ENCODE peak calls at places on chromosome 22, in four cellular contexts. W, I, T and S are unnamed samples.

GRCh38 chr22:31160328-31160978 is 471 bp downstream of the RNF185 start:
- DNase-seq in T (no peak), I (no peak), W (no peak), S (peak)

GRCh38 chr22:49973018-49973965 is 12.7 kb downstream of the PIM3 start:
- DNase-seq in I (no peak), W (peak), T (no peak), S (no peak)

GRCh38 chr22:50045211-50046018 is 12.7 kb downstream of the TTLL8 start:
- DNase-seq in W (no peak), I (no peak), T (no peak), S (no peak)

GRCh38 chr22:29206372-29207230 is 905 bp downstream of the EMID1 start:
- DNase-seq in W (no peak), I (no peak), T (no peak), S (no peak)

GRCh38 chr22:49157529-49158339 is 669.9 kb downstream of the BRD1 start:
- DNase-seq in W (no peak), I (no peak), T (no peak), S (no peak)

GRCh38 chr22:26050079-26050478 is 119.2 kb upstream of the SEZ6L start:
- DNase-seq in I (no peak), W (no peak), T (no peak), S (no peak)

GRCh38 chr22:40258463-40259046 is 80.8 kb downstream of the TNRC6B start:
- DNase-seq in W (no peak), T (no peak), I (no peak), S (no peak)

GRCh38 chr22:46050451-46050845 is 73.5 kb upstream of the WNT7B start:
- DNase-seq in T (peak), W (no peak), I (no peak), S (no peak)

GRCh38 chr22:24270556-24271405 is at the start of gene SPECC1L:
- DNase-seq in I (peak), W (peak), T (peak), S (peak)

GRCh38 chr22:24727218-24727851 is 47.2 kb downstream of the PIWIL3 start:
- DNase-seq in T (no peak), W (no peak), I (peak), S (peak)

GRCh38 chr22:44550666-44551491 is 52.8 kb upstream of the RTL6 start:
- DNase-seq in W (peak), T (no peak), I (peak), S (no peak)

GRCh38 chr22:27459955-27460354 is 341.6 kb downstream of the MN1 start:
- DNase-seq in I (no peak), W (no peak), T (no peak), S (no peak)

GRCh38 chr22:27461470-27461869 is 340.1 kb downstream of the MN1 start:
- DNase-seq in I (peak), W (no peak), T (no peak), S (no peak)

GRCh38 chr22:27462190-27462589 is 339.4 kb downstream of the MN1 start:
- DNase-seq in I (no peak), T (no peak), W (no peak), S (no peak)

GRCh38 chr22:27463121-27463520 is 338.4 kb downstream of the MN1 start:
- DNase-seq in T (no peak), I (no peak), W (no peak), S (no peak)

GRCh38 chr22:27460596-27461347 is 340.8 kb downstream of the MN1 start:
- DNase-seq in I (no peak), T (peak), W (no peak), S (peak)
- TF ChIP-seq POLR2A in I (no peak), T (no peak), W (no peak), S (no peak)

GRCh38 chr22:23222875-23223565 is 42.7 kb downstream of the BCR start:
- DNase-seq in T (no peak), W (no peak), I (no peak), S (no peak)
- TF ChIP-seq POLR2A in T (no peak), W (no peak), I (no peak), S (no peak)

DNA sequence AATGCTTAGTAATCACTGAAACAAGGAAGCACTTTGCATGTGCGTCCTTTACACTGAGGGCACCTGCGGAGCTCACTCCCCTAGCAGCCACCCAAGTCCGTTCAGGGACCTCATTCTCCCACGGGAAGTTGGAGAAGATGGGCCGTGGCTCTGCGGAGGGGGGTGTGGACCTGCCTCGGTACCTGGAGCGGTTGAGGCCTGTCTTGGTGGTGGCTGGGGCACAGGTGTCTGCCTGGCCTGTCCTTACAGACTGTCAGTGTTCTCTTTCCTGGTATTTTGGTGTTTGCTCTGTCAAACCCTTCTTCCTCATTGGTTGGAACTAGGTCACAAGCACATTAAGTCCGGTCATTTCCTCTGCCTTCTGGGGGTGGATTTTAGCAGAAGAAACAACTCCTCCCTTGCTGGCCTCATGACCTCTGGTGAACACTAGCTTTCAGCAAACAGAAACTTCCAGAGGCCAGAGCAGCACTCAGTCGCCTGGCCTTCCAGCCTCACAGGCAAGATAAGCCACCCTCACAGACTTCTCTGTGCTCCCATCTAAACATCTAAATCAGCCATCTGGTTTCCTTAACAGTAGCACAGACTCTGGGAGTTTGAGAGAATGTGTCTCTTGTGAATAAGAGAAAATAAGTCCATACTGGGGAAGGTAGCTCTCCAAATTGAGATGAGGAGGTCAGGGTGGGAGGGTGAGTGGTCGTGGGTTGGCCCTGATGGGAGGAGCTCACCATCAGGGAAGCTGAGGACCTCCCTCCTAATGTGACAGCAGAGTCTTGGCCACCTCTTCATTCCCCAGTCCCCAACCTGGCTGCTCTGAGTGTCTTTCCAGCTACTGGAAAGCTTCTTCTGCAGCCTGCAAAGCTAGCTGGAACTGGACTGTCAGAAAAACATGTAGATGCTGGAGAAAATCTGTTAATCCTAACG is 8.6 kb downstream of the SNAP29 start:
- DNase-seq in T (peak), W (peak), I (no peak), S (peak)
- TF ChIP-seq POLR2A in T (peak), W (no peak), I (no peak), S (no peak)

GRCh38 chr22:19855504-19856409 is 1.1 kb upstream of the GNB1L start:
- DNase-seq in I (no peak), T (no peak), W (peak), S (no peak)
- TF ChIP-seq POLR2A in I (no peak), T (no peak), W (peak), S (no peak)

DNA sequence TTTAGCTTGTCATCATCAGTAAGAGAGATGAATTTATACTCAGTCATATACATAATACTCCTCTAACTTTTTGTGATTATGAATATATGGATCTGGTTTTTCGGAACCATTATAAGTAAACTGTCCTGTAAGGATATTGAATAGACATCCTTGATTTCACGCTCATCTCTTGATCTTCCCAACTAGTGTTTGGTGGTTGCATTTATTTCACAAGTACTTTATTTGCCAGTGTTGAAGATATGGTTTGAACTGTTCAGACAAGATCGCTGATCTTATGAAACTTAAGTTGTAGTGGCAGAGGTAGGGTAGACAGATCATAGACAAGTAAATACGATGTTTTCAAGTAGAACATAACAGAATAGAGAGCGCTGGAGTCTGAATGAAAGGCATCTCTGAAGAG is 3.0 kb downstream of the FBXO7 start:
- DNase-seq in T (no peak), W (no peak), I (no peak), S (no peak)
- TF ChIP-seq POLR2A in T (no peak), W (no peak), I (no peak), S (no peak)

GRCh38 chr22:38704568-38705234 is 1.0 kb upstream of the GTPBP1 start:
- DNase-seq in T (no peak), W (no peak), I (no peak), S (no peak)

GRCh38 chr22:38706101-38706884 is 549 bp downstream of the GTPBP1 start:
- DNase-seq in I (no peak), W (peak), T (peak), S (peak)

GRCh38 chr22:38707346-38707745 is 1.6 kb downstream of the GTPBP1 start:
- DNase-seq in T (no peak), I (no peak), W (peak), S (no peak)

GRCh38 chr22:38706885-38707180 is 1.1 kb downstream of the GTPBP1 start:
- DNase-seq in I (no peak), T (no peak), W (no peak), S (no peak)

DNA sequence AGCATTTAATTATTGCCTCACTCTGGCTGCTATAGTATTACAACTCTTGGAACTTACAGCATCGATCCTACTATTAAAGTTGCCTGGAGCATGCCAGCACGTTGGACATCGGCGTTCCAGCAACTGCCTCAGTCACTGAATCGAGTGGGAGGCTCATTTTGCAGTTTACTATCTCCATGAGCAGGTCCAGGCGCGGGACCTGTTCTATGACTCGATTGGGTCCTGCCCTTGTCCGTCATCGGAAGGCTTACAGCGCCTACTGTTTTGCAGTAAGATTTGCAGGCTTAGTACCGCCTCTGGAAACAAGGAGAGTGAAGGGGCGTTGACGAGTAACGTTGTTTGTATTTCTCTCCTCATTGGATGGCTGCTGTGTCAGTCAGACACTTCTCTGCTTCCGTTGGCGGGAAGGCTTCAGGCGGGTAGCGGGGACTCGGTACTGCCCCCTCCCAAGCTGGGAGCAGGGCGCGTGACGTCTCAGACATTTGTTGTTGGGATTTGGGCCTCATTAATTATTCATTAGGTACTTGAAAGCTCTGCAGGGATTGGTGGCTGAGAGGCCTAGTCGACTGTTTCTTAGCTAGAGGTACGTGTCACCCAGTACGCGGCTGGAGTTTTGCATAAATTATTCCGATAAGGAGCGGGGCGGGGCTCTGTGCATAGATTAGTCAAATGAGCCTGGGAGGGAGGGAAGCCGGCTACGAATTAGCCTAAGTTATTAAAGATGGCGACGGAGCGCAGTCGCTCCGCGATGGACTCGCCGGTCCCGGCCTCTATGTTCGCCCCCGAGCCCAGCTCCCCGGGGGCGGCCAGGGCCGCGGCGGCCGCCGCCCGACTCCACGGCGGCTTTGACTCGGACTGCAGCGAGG is at the start of gene GTPBP1:
- DNase-seq in W (peak), I (peak), T (peak), S (peak)
- TF ChIP-seq POLR2A in W (peak), I (peak), T (peak), S (peak)

GRCh38 chr22:17792854-17793434 is 18.7 kb upstream of the BID start:
- DNase-seq in T (no peak), I (no peak), W (no peak), S (no peak)

GRCh38 chr22:17795661-17796548 is 21.6 kb upstream of the BID start:
- DNase-seq in I (no peak), T (no peak), W (no peak), S (no peak)

GRCh38 chr22:17796695-17797094 is 22.4 kb upstream of the BID start:
- DNase-seq in T (no peak), W (no peak), I (no peak), S (no peak)

GRCh38 chr22:17794726-17795125 is 20.5 kb upstream of the BID start:
- DNase-seq in W (no peak), T (no peak), I (no peak), S (no peak)

GRCh38 chr22:17795143-17795542 is 20.9 kb upstream of the BID start:
- DNase-seq in T (no peak), W (no peak), I (no peak), S (no peak)
- TF ChIP-seq POLR2A in T (no peak), W (no peak), I (no peak), S (no peak)

DNA sequence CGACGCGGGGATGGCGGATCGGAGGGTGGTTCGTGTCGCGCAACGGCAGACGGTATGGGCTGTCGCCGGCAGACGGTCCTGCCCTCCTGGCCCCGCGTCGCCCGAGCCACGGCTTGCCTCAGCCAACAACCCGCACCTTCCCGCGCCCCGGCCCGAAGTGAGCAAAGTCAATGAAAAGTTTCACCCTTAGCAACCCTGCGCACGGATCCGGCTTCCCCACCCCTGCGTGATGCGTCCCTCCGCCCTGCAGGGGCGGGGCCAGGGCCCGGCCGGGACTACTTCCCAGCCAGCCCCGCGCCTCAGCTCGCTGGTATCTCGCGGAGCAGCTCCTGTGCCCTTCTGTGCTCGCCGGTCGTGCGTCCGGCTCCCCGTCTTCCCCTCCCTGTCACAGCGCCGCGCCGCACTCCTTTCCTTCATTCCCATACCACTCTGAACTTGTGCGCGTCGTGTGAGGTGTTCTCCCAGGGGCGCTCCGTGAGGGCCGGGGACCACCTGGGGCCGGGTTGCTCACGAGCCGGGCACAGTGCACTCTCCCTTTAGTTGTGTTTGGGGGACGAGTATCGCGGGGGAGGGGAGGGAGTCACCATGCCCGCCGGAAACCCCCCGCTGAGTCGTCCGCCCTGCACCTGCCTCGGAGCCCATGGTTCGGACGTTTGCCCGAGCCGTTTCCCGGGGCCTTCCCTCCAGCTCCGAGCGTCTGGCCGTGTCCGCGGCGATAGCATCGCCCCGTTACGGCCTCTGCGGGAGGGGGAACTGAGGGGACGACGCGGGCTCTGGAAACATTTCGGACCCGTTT is at the start of gene TOB2:
- DNase-seq in W (peak), T (peak), I (no peak), S (peak)
- TF ChIP-seq POLR2A in W (peak), T (peak), I (peak), S (peak)

DNA sequence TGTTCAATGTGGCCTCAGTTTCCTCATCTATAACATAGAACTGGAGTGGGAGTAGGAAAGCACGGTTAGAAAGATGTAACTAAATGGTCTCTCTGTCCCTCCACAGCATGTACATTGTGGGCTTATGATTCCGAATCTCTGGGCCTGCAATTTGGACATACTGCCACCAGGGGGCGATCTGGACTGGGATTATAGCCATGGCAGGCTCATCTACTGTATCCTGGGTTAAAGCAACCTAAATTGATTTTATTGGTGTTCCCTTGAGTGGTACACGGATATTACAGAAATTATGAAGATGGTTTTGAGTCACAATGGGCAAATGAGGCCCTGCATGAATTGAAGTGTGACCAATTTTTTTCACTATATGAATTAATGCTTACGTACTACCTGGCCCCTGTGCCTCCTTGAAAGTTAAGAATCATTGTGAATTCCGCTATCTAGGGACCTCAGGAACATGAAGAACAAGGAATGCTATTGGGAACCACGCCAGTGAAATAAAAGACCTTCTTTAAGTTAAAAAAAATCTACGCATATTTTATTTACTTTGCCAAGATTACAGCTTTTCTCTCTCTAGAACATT is 32.9 kb downstream of the TST start:
- DNase-seq in W (peak), I (no peak), T (no peak), S (no peak)
- TF ChIP-seq POLR2A in W (no peak), I (no peak), T (no peak), S (no peak)